ENCODE peak calls at places on chromosomes 13 and 19, in eight cellular contexts. D is small intestine, Z is aorta, N is fibroblast of lung, I is lower lobe of right lung, X is hepatocyte, P is BE2C, U is breast epithelium. C is an unnamed sample. For H3K27me3 and H3K4me1, the result is how much of the 10 kb centered on the place peaks cover.

GRCh38 chr19:10788146-10788545 is 47.9 kb downstream of the TMED1 start:
- DNase-seq in I (no peak), P (no peak), D (no peak), U (no peak), Z (no peak), X (no peak), N (no peak), C (no peak)

GRCh38 chr13:94054159-94054558 is 425.3 kb downstream of the DCT start:
- DNase-seq in I (no peak), N (no peak), X (no peak), U (no peak), P (peak), D (no peak), Z (no peak), C (no peak)

GRCh38 chr13:60572003-60572792 is 175.2 kb downstream of the TDRD3 start:
- DNase-seq in Z (no peak), X (peak), P (no peak), N (peak), D (no peak), I (no peak), U (no peak), C (no peak)

GRCh38 chr13:100983111-100983510 is 308.5 kb upstream of the TMTC4 start:
- DNase-seq in D (no peak), Z (no peak), P (no peak), U (no peak), X (no peak), N (no peak), I (no peak), C (no peak)

GRCh38 chr13:42333613-42334328 is 61.8 kb downstream of the AKAP11 start:
- DNase-seq in D (peak), P (no peak), I (no peak), N (peak), Z (no peak), X (peak), U (no peak), C (no peak)

GRCh38 chr19:6774821-6775707 is 2.6 kb downstream of the VAV1 start:
- DNase-seq in P (no peak), N (peak), D (no peak), X (no peak), Z (peak), I (no peak), U (no peak), C (no peak)

GRCh38 chr19:33849551-33850147 is 53.0 kb downstream of the KCTD15 start:
- DNase-seq in I (no peak), N (no peak), D (no peak), P (no peak), Z (no peak), U (no peak), X (no peak), C (no peak)

GRCh38 chr13:94209110-94209509 is 270.4 kb downstream of the DCT start:
- DNase-seq in P (no peak), U (no peak), D (no peak), Z (no peak), N (peak), I (no peak), X (no peak), C (no peak)

GRCh38 chr13:33278923-33279322 is 6.6 kb downstream of the STARD13 start:
- DNase-seq in D (no peak), X (no peak), N (no peak), I (no peak), U (no peak), P (no peak), Z (no peak), C (no peak)

GRCh38 chr19:51698296-51698695 is 5.2 kb downstream of the SPACA6 start:
- DNase-seq in U (no peak), N (no peak), Z (no peak), D (no peak), P (no peak), I (no peak), X (no peak), C (no peak)

GRCh38 chr19:46977548-46977947 is 42.1 kb upstream of the NPAS1 start:
- DNase-seq in N (no peak), U (no peak), X (no peak), D (no peak), I (no peak), P (no peak), Z (no peak), C (no peak)

GRCh38 chr19:45117167-45117594 is 24.2 kb downstream of the PPP1R37 start:
- DNase-seq in P (peak), I (peak), Z (no peak), X (peak), U (no peak), N (no peak), D (no peak), C (no peak)

GRCh38 chr13:95420501-95420900 is 119.2 kb upstream of the ABCC4 start:
- DNase-seq in D (no peak), X (no peak), Z (no peak), N (no peak), U (no peak), P (no peak), I (no peak), C (no peak)

GRCh38 chr13:112055032-112055416 is 11.9 kb upstream of the SOX1 start:
- DNase-seq in I (no peak), P (no peak), Z (no peak), X (no peak), N (no peak), D (no peak), U (no peak), C (no peak)
- H3K27me3 ChIP-seq in I (half or more), P (half or more), Z (under half), X (half or more), N (under half), D (half or more), U (half or more), C (half or more)

GRCh38 chr13:40648040-40648439 is 18.4 kb downstream of the FOXO1 start:
- DNase-seq in P (no peak), Z (no peak), D (peak), I (no peak), U (no peak), X (no peak), N (no peak), C (no peak)

GRCh38 chr13:40640202-40640601 is 26.2 kb downstream of the FOXO1 start:
- DNase-seq in I (no peak), Z (no peak), U (no peak), D (no peak), N (no peak), X (no peak), P (no peak), C (no peak)

GRCh38 chr13:40648841-40649240 is 17.6 kb downstream of the FOXO1 start:
- DNase-seq in D (no peak), I (no peak), X (no peak), U (no peak), P (no peak), Z (no peak), N (no peak), C (no peak)

GRCh38 chr13:40640845-40641458 is 25.5 kb downstream of the FOXO1 start:
- DNase-seq in P (no peak), X (no peak), D (no peak), N (no peak), U (no peak), I (no peak), Z (no peak), C (no peak)

DNA sequence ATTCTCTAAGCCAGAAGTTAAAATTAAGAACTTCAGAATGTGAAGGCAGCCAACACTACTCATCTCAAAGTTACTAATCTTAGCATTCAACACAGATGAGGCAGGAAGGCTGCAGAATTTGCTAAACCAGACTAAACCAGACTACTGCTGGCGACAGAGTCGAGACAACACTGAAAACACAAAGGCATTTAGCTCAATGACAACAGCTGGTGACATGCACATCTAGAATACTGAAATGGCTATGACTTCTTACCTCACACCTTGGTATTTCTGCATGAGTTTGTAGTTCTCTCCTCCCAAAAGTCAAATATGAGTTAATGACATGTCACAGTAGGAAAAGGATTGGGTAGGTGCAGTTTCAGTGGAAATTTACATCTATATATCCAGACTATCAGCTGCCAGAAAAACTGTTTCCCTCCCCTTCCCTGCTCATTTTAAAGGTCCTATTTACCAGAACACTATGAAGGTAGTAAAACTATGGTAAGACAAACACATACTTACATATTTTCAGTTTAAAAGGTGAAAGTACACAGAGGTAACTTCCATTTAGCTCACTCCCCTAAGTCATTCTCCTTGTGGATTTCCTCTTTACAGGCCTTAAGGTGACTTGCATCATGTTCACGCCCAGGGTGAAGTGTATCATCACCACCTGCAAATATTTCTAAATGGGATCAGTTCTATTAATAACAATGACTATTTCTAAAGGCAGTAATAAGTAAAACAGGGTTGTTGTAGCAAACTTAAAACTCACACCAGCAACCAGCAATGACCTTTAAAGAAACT is 21.4 kb downstream of the FOXO1 start:
- DNase-seq in I (no peak), U (no peak), P (no peak), X (peak), N (no peak), Z (no peak), D (peak), C (no peak)
- H3K4me1 ChIP-seq in I (half or more), U (under half), P (under half), X (under half), N (under half), Z (under half), D (under half), C (under half)

DNA sequence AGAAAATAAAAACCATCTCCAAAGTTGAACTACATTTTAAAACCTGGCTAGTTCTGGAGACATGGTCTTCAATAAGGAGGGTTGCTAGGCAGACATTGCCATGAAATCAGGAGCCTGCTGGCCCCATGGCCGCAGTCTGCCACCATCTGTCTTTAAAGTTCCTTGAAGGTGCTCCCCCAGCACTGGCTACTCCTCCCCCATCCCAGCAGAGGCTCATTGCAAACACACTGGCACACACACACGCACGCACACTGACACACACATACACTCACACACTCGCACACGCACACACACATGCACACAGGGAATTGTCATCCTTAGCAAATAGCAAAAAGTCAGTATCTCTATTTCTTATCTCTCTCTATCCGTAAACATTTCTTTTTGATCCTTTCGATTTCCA is 68.4 kb downstream of the ZIC5 start:
- DNase-seq in I (no peak), X (no peak), N (no peak), U (no peak), Z (no peak), P (no peak), D (no peak), C (no peak)
- H3K27me3 ChIP-seq in I (under half), X (under half), N (under half), U (under half), Z (under half), P (under half), D (under half), C (under half)

GRCh38 chr19:3098515-3099346 is 4.6 kb downstream of the GNA11 start:
- DNase-seq in N (peak), X (no peak), Z (peak), D (peak), U (no peak), P (no peak), I (peak), C (no peak)
- H3K4me1 ChIP-seq in N (under half), X (under half), Z (under half), D (under half), U (under half), P (under half), I (half or more), C (under half)

GRCh38 chr13:30107126-30107525 is 200.2 kb downstream of the KATNAL1 start:
- DNase-seq in Z (no peak), N (no peak), P (no peak), D (no peak), U (no peak), I (no peak), X (no peak), C (no peak)
- H3K27me3 ChIP-seq in Z (under half), N (under half), P (under half), D (under half), U (under half), I (under half), X (under half), C (under half)

GRCh38 chr13:97266328-97266727 is 44.2 kb downstream of the MBNL2 start:
- DNase-seq in X (no peak), D (no peak), Z (no peak), U (no peak), I (peak), P (no peak), N (no peak), C (no peak)
- H3K4me1 ChIP-seq in X (under half), D (under half), Z (under half), U (under half), I (half or more), P (under half), N (under half), C (under half)

C was measured in RWPE2.